ENCODE peak calls at places on chromosome 19, in seven cellular contexts. One of them, this sample, is unnamed.

GRCh38 chr19:50380767-50381166 is 3.4 kb upstream of the POLD1 start:
- DNase-seq in stimulated activated naive CD8-positive, alpha-beta T cell treated with anti-CD3 and anti-CD28 coated beads, Interleukin-15, amount 100 ng/mL, for 72 hours: no peak
- DNase-seq in AG08396: no peak
- DNase-seq in amygdala: no peak
- DNase-seq in C1 segment of cervical spinal cord: no peak
- DNase-seq in sciatic nerve: no peak
- DNase-seq in astrocyte of the spinal cord: no peak
- DNase-seq in this sample: no peak

GRCh38 chr19:41624515-41624914 is 2.4 kb downstream of the CEACAM4 start:
- DNase-seq in stimulated activated naive CD8-positive, alpha-beta T cell treated with anti-CD3 and anti-CD28 coated beads, Interleukin-15, amount 100 ng/mL, for 72 hours: no peak
- DNase-seq in AG08396: no peak
- DNase-seq in amygdala: no peak
- DNase-seq in C1 segment of cervical spinal cord: no peak
- DNase-seq in sciatic nerve: no peak
- DNase-seq in astrocyte of the spinal cord: no peak
- DNase-seq in this sample: no peak

GRCh38 chr19:29645911-29646310 is 19.4 kb upstream of the PLEKHF1 start:
- DNase-seq in stimulated activated naive CD8-positive, alpha-beta T cell treated with anti-CD3 and anti-CD28 coated beads, Interleukin-15, amount 100 ng/mL, for 72 hours: no peak
- DNase-seq in AG08396: peak
- DNase-seq in amygdala: no peak
- DNase-seq in C1 segment of cervical spinal cord: no peak
- DNase-seq in sciatic nerve: no peak
- DNase-seq in astrocyte of the spinal cord: peak
- DNase-seq in this sample: no peak

GRCh38 chr19:5547881-5548280 is 19.9 kb downstream of the TINCR start:
- DNase-seq in stimulated activated naive CD8-positive, alpha-beta T cell treated with anti-CD3 and anti-CD28 coated beads, Interleukin-15, amount 100 ng/mL, for 72 hours: peak
- DNase-seq in AG08396: peak
- DNase-seq in amygdala: no peak
- DNase-seq in C1 segment of cervical spinal cord: no peak
- DNase-seq in sciatic nerve: no peak
- DNase-seq in astrocyte of the spinal cord: peak
- DNase-seq in this sample: peak

GRCh38 chr19:46373573-46374359 is 26.9 kb downstream of the PPP5C start:
- DNase-seq in stimulated activated naive CD8-positive, alpha-beta T cell treated with anti-CD3 and anti-CD28 coated beads, Interleukin-15, amount 100 ng/mL, for 72 hours: no peak
- DNase-seq in AG08396: peak
- DNase-seq in amygdala: peak
- DNase-seq in C1 segment of cervical spinal cord: no peak
- DNase-seq in sciatic nerve: peak
- DNase-seq in astrocyte of the spinal cord: peak
- DNase-seq in this sample: peak

GRCh38 chr19:10784257-10784656 is 51.8 kb downstream of the TMED1 start:
- DNase-seq in stimulated activated naive CD8-positive, alpha-beta T cell treated with anti-CD3 and anti-CD28 coated beads, Interleukin-15, amount 100 ng/mL, for 72 hours: no peak
- DNase-seq in AG08396: no peak
- DNase-seq in amygdala: no peak
- DNase-seq in C1 segment of cervical spinal cord: peak
- DNase-seq in sciatic nerve: no peak
- DNase-seq in astrocyte of the spinal cord: no peak
- DNase-seq in this sample: no peak

GRCh38 chr19:291561-292280 is 518 bp upstream of the PLPP2 start:
- DNase-seq in stimulated activated naive CD8-positive, alpha-beta T cell treated with anti-CD3 and anti-CD28 coated beads, Interleukin-15, amount 100 ng/mL, for 72 hours: no peak
- DNase-seq in AG08396: no peak
- DNase-seq in amygdala: no peak
- DNase-seq in C1 segment of cervical spinal cord: no peak
- DNase-seq in sciatic nerve: no peak
- DNase-seq in astrocyte of the spinal cord: no peak
- DNase-seq in this sample: peak

GRCh38 chr19:3194703-3195087 is 9.0 kb downstream of the NCLN start:
- DNase-seq in stimulated activated naive CD8-positive, alpha-beta T cell treated with anti-CD3 and anti-CD28 coated beads, Interleukin-15, amount 100 ng/mL, for 72 hours: no peak
- DNase-seq in AG08396: no peak
- DNase-seq in amygdala: no peak
- DNase-seq in C1 segment of cervical spinal cord: no peak
- DNase-seq in sciatic nerve: no peak
- DNase-seq in astrocyte of the spinal cord: no peak
- DNase-seq in this sample: no peak

GRCh38 chr19:15989889-15990288 is 41.1 kb downstream of the OR10H4 start:
- DNase-seq in stimulated activated naive CD8-positive, alpha-beta T cell treated with anti-CD3 and anti-CD28 coated beads, Interleukin-15, amount 100 ng/mL, for 72 hours: no peak
- DNase-seq in AG08396: no peak
- DNase-seq in amygdala: no peak
- DNase-seq in C1 segment of cervical spinal cord: no peak
- DNase-seq in sciatic nerve: no peak
- DNase-seq in astrocyte of the spinal cord: no peak
- DNase-seq in this sample: no peak

GRCh38 chr19:51607920-51608562 is 22.2 kb downstream of the SIGLEC5 start:
- DNase-seq in stimulated activated naive CD8-positive, alpha-beta T cell treated with anti-CD3 and anti-CD28 coated beads, Interleukin-15, amount 100 ng/mL, for 72 hours: peak
- DNase-seq in AG08396: peak
- DNase-seq in amygdala: peak
- DNase-seq in C1 segment of cervical spinal cord: peak
- DNase-seq in sciatic nerve: peak
- DNase-seq in astrocyte of the spinal cord: peak
- DNase-seq in this sample: peak

GRCh38 chr19:19615086-19615485 is 3.4 kb downstream of the PBX4 start:
- DNase-seq in stimulated activated naive CD8-positive, alpha-beta T cell treated with anti-CD3 and anti-CD28 coated beads, Interleukin-15, amount 100 ng/mL, for 72 hours: no peak
- DNase-seq in AG08396: no peak
- DNase-seq in amygdala: no peak
- DNase-seq in C1 segment of cervical spinal cord: no peak
- DNase-seq in sciatic nerve: no peak
- DNase-seq in astrocyte of the spinal cord: no peak
- DNase-seq in this sample: peak

GRCh38 chr19:1151037-1151716 is 22.9 kb downstream of the SBNO2 start:
- DNase-seq in stimulated activated naive CD8-positive, alpha-beta T cell treated with anti-CD3 and anti-CD28 coated beads, Interleukin-15, amount 100 ng/mL, for 72 hours: no peak
- DNase-seq in AG08396: no peak
- DNase-seq in amygdala: no peak
- DNase-seq in C1 segment of cervical spinal cord: no peak
- DNase-seq in sciatic nerve: no peak
- DNase-seq in astrocyte of the spinal cord: no peak
- DNase-seq in this sample: no peak

This sample was measured in LoVo.